ENCODE peak calls at places on chromosomes 5 and 9, in five cellular contexts. J is A549, X is gastrocnemius medialis, S is heart left ventricle, N is body of pancreas. K is an unnamed sample.

GRCh38 chr5:107669543-107670027 is 1.2 kb downstream of the EFNA5 start:
- ATAC-seq in J (no peak), N (no peak), X (no peak), S (peak), K (no peak)

GRCh38 chr9:33289501-33289900 is 815 bp upstream of the NFX1 start:
- ATAC-seq in N (no peak), J (no peak), S (peak), X (peak), K (no peak)

GRCh38 chr5:172749881-172750608 is 20.9 kb downstream of the DUSP1 start:
- ATAC-seq in J (no peak), N (peak), S (peak), X (peak), K (peak)

GRCh38 chr9:13728917-13729811 is 449.7 kb upstream of the MPDZ start:
- ATAC-seq in N (no peak), S (peak), J (no peak), X (peak), K (no peak)

GRCh38 chr5:6188344-6188743 is 190.0 kb downstream of the MED10 start:
- ATAC-seq in X (no peak), J (no peak), S (no peak), N (no peak), K (no peak)

GRCh38 chr5:132074772-132075718 is 1.5 kb downstream of the CSF2 start:
- ATAC-seq in X (no peak), S (no peak), J (no peak), N (no peak), K (no peak)

GRCh38 chr9:37011530-37011929 is 22.5 kb downstream of the PAX5 start:
- ATAC-seq in S (no peak), J (peak), X (no peak), N (no peak), K (no peak)

GRCh38 chr9:122477826-122478225 is at the start of gene OR1J1:
- ATAC-seq in X (no peak), J (no peak), S (no peak), N (no peak), K (no peak)

GRCh38 chr9:83385317-83385716 is 152.9 kb downstream of the FRMD3 start:
- ATAC-seq in J (no peak), S (no peak), N (no peak), X (no peak), K (no peak)

GRCh38 chr9:5013379-5013778 is 28.3 kb downstream of the JAK2 start:
- ATAC-seq in J (no peak), N (no peak), X (peak), S (peak), K (peak)

GRCh38 chr9:6567140-6567591 is 78.4 kb downstream of the GLDC start:
- ATAC-seq in J (peak), S (no peak), X (no peak), N (no peak), K (no peak)

GRCh38 chr5:80961376-80962281 is 1.5 kb downstream of the RASGRF2 start:
- ATAC-seq in J (peak), N (no peak), X (no peak), S (peak), K (no peak)

GRCh38 chr5:177552839-177553455 is 1.4 kb downstream of the FAM193B start:
- ATAC-seq in N (no peak), S (peak), J (no peak), X (no peak), K (no peak)

GRCh38 chr9:71333311-71333710 is 211.9 kb upstream of the TRPM3 start:
- ATAC-seq in N (no peak), S (no peak), J (no peak), X (no peak), K (no peak)

GRCh38 chr9:21656776-21657637 is 145.4 kb upstream of the MTAP start:
- ATAC-seq in X (no peak), S (no peak), J (no peak), N (no peak), K (no peak)

GRCh38 chr5:17365326-17365725 is 132.7 kb upstream of the TAF11L2 start:
- ATAC-seq in X (no peak), J (no peak), S (no peak), N (no peak), K (no peak)

GRCh38 chr9:128689820-128690683 is 1.0 kb downstream of the SET start:
- ATAC-seq in J (peak), N (peak), X (no peak), S (no peak), K (no peak)
- TF ChIP-seq POLR2A in J (no peak), N (no peak), X (no peak), S (no peak), K (no peak)

DNA sequence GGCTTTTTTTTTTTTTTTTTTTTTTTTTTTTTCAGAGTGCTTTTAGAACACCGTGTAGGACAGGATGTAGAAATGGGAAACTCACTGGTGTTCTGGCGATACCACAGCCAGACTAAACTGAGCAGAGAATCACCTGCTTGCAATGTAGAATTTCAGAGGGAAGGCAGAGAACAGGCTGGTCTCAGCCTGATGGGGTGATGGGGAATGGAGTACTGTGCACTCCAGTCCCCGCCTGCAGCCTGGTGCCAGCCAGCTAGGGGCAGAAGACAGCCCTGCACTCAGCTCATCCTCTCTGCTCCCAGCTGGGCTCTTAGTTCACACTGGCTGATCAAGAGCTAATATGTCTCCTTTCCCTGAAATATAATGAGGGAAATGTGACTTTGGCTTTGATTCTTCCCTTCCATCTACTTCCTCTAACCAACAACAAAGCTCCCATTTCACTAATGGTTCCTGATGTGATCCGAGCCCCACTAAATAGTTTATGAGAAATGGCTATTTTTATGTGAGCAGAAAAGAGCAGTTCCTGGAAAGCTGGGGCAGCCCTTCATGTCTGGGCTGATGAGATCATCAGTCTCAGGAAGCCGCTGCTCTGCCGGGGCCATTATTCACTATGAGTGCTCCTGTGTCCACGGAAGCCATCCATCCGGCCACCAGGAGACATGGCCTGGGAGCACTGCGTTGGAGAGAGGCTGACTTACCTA is 209.7 kb downstream of the GADD45G start:
- ATAC-seq in X (no peak), N (peak), J (peak), S (peak), K (peak)
- TF ChIP-seq CTCF in X (no peak), N (no peak), J (no peak), S (no peak), K (no peak)

DNA sequence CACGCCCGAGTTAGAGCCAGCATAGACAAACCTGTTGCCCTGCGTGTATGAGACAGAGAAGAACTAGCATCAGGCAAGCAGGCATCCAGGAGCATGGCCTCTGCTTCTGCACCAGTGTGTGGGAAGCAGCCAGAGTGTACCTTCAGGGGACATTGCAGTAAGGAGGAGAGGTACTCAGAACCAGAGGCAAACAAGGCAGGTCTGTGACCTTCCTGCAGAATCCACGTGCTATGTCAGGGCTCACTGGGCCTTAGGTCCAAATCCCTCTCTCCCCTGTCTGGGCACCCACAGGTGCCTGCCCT is 63.0 kb downstream of the SECISBP2 start:
- ATAC-seq in S (no peak), N (no peak), J (no peak), X (no peak), K (no peak)
- TF ChIP-seq POLR2A in S (no peak), N (no peak), J (no peak), X (no peak), K (no peak)

DNA sequence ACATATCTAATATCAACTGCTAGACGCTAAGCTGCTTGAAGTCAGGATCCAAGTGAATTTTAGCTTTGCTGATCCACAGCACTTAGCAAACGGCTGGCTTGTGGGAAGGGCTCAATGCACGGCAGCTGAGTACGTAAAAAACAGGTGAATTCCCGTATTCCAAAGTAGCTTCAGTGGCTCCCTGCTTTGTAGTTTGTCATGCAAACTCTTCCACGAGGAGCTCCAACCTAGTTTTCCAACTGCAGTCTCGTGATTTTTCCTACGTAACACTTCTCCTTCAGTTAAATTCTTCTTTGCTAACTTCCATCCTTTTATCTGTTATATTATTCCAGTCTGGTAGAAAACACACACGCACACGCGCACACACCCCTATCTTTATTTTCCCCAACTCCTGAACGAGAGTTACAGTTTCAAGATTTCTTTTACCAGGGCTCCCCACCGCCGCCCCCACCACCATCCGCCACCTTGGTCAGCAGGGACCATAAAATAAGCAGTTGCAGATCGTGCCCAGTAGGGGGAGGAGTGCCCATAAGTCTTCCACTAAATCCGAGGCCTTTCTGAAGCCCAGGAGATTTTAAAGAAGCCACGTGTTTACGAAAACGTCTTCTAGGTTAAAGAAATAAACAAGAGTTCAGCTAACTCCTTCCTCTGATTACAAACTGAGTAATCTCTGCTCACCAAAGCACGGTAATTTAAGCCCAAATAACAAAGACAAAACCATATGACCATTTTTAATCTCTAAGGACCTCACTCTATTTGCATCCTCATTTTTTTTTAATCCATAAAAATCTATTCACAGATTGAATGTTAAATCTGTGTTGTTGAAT is 34.8 kb upstream of the TRIO start:
- ATAC-seq in X (peak), N (peak), J (peak), S (peak), K (peak)
- TF ChIP-seq CTCF in X (peak), N (peak), J (peak), S (peak), K (peak)

GRCh38 chr5:946720-947625 is 54.3 kb downstream of the TRIP13 start:
- ATAC-seq in X (no peak), S (peak), J (no peak), N (no peak), K (peak)
- TF ChIP-seq POLR2A in X (no peak), S (no peak), J (no peak), N (no peak), K (no peak)

DNA sequence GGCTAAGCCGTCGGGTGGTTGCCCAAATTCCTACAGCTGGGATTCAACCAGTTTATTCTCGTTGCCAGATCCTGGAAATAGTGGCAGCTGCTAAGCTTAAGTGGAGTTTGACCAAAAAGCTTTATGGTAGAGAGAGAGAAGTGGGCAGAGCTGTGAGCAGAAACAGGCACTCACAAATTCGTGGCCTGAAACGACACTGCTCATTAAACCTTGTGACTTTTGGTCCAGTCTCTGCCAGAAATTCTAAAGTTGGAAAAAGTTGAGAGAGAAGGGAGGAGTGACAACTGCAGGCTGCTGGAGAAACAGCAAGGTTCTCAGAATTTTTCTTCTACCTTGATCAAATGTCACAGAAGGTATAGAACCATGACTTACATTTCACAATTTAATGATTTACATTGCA is 131.5 kb downstream of the MTX3 start:
- ATAC-seq in J (no peak), X (peak), S (peak), N (no peak), K (no peak)
- TF ChIP-seq CTCF in J (no peak), X (no peak), S (peak), N (no peak), K (no peak)

DNA sequence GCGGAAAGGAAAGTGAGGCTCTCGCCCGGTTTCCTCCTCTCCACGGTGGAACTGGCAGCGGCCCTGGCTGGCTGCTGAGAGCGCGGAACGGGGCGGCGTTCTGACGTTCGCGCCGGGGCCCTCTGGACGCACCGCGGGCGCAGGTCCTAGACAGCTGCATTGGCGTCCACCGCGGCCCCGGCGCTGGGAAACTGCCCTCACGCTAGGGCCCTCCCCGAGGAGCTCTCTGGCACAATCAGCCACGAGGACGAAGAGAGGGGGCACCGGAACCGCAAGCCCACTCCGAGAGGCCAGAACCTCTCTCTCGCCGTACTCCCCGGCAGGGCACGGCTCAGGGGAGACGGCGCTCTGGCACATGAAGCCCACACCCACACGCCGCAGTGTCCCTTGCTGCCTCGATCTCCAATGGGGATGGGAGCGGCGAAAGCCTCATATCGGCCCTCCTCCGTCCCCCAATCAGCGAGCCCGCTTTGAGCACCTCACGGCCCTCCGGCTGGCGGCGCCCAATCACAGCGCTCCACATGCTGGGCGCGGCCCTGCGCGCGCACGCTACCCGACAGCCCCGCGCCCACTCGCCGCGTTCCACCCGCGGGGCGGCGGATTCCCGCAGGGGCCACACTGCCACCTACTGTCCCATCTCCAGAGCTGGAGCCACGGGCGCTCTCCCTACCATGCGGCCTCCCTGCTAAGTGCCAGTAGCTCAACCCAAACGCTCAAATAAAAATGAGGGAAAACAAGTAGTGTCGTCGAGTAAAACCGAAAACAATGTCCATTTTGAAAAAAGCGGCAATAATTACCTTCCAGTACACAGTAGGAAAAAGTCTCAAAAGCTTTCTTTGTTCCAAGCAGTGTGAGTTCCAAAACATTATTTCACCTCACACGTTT is 11.8 kb downstream of the MRPS27 start:
- ATAC-seq in S (peak), N (peak), J (peak), X (peak), K (peak)
- TF ChIP-seq POLR2A in S (peak), N (peak), J (peak), X (peak), K (peak)

GRCh38 chr5:91135475-91136248 is 247.5 kb downstream of the ARRDC3 start:
- ATAC-seq in S (no peak), N (no peak), J (no peak), X (no peak), K (no peak)

GRCh38 chr5:91137647-91138046 is 245.5 kb downstream of the ARRDC3 start:
- ATAC-seq in X (no peak), J (no peak), S (no peak), N (no peak), K (no peak)

GRCh38 chr5:91139572-91140200 is 243.4 kb downstream of the ARRDC3 start:
- ATAC-seq in X (peak), N (no peak), J (no peak), S (peak), K (peak)

GRCh38 chr5:91133183-91133582 is 249.9 kb downstream of the ARRDC3 start:
- ATAC-seq in S (no peak), J (no peak), X (no peak), N (no peak), K (no peak)

GRCh38 chr5:91136271-91136670 is 246.8 kb downstream of the ARRDC3 start:
- ATAC-seq in S (no peak), X (no peak), N (peak), J (peak), K (no peak)
- TF ChIP-seq CTCF in S (no peak), X (no peak), N (no peak), J (no peak), K (no peak)